ENCODE peak calls at places on chromosomes 7 and 10, in four cellular contexts. K is D341Med, P is RCC 7860, O is Peyer's patch. Z is an unnamed sample.

GRCh38 chr7:151754142-151754590 is 122.7 kb downstream of the PRKAG2 start:
- DNase-seq in K (peak), P (peak), O (peak), Z (peak)

GRCh38 chr10:116974442-116975005 is 30.5 kb downstream of the SHTN1 start:
- DNase-seq in K (no peak), P (no peak), O (no peak), Z (peak)

GRCh38 chr10:78290131-78290750 is 256.6 kb downstream of the RPS24 start:
- DNase-seq in K (no peak), P (no peak), O (no peak), Z (no peak)

GRCh38 chr7:1610678-1611302 is 41.0 kb upstream of the PSMG3 start:
- DNase-seq in K (peak), P (no peak), O (no peak), Z (peak)

GRCh38 chr7:45060295-45060694 is 28.5 kb downstream of the NACAD start:
- DNase-seq in K (no peak), P (no peak), O (no peak), Z (no peak)

GRCh38 chr7:157694389-157694665 is 357.5 kb downstream of the DNAJB6 start:
- DNase-seq in K (no peak), P (no peak), O (no peak), Z (peak)

GRCh38 chr10:59808896-59809643 is 55.8 kb upstream of the MRLN start:
- DNase-seq in K (peak), P (peak), O (peak), Z (peak)

GRCh38 chr10:8978100-8978499 is 923.6 kb downstream of the GATA3 start:
- DNase-seq in K (no peak), P (no peak), O (no peak), Z (no peak)

GRCh38 chr10:86392723-86393094 is 26.1 kb upstream of the GRID1 start:
- DNase-seq in K (no peak), P (no peak), O (no peak), Z (no peak)

GRCh38 chr7:1093506-1093850 is 5.6 kb downstream of the GPER1 start:
- DNase-seq in K (no peak), P (no peak), O (no peak), Z (no peak)

GRCh38 chr7:137283147-137283546 is 60.4 kb downstream of the PTN start:
- DNase-seq in K (no peak), P (no peak), O (no peak), Z (no peak)